ENCODE peak calls at places on chromosomes 13 and 19, in eight cellular contexts. One of them, this sample, is unnamed.

GRCh38 chr13:105994340-105994739 is 541.1 kb downstream of the EFNB2 start:
- DNase-seq in neural progenitor cell: no peak
- DNase-seq in neural crest cell: no peak
- DNase-seq in lower leg skin: no peak
- DNase-seq in RWPE1: no peak
- DNase-seq in heart right ventricle: no peak
- DNase-seq in suprapubic skin: no peak
- DNase-seq in foreskin fibroblast: no peak
- DNase-seq in this sample: no peak

GRCh38 chr19:43767316-43767715 is 12.6 kb upstream of the SMG9 start:
- DNase-seq in neural progenitor cell: no peak
- DNase-seq in neural crest cell: no peak
- DNase-seq in lower leg skin: peak; percentile 82
- DNase-seq in RWPE1: no peak
- DNase-seq in heart right ventricle: no peak
- DNase-seq in suprapubic skin: no peak
- DNase-seq in foreskin fibroblast: no peak
- DNase-seq in this sample: no peak

GRCh38 chr13:46668302-46668720 is 115.3 kb downstream of the LRCH1 start:
- DNase-seq in neural progenitor cell: no peak
- DNase-seq in neural crest cell: no peak
- DNase-seq in lower leg skin: no peak
- DNase-seq in RWPE1: peak; percentile 10
- DNase-seq in heart right ventricle: peak; percentile 36
- DNase-seq in suprapubic skin: no peak
- DNase-seq in foreskin fibroblast: peak; percentile 89
- DNase-seq in this sample: peak; percentile 77

GRCh38 chr19:19504754-19505668 is 10.3 kb downstream of the TSSK6 start:
- DNase-seq in neural progenitor cell: no peak
- DNase-seq in neural crest cell: no peak
- DNase-seq in lower leg skin: no peak
- DNase-seq in RWPE1: no peak
- DNase-seq in heart right ventricle: no peak
- DNase-seq in suprapubic skin: peak; percentile 56
- DNase-seq in foreskin fibroblast: no peak
- DNase-seq in this sample: no peak

GRCh38 chr19:45162464-45163143 is 1.8 kb upstream of the NKPD1 start:
- DNase-seq in neural progenitor cell: no peak
- DNase-seq in neural crest cell: no peak
- DNase-seq in lower leg skin: peak; percentile 90
- DNase-seq in RWPE1: no peak
- DNase-seq in heart right ventricle: no peak
- DNase-seq in suprapubic skin: peak; percentile 80
- DNase-seq in foreskin fibroblast: no peak
- DNase-seq in this sample: no peak

GRCh38 chr13:49733181-49733951 is 42.1 kb upstream of the EBPL start:
- DNase-seq in neural progenitor cell: no peak
- DNase-seq in neural crest cell: no peak
- DNase-seq in lower leg skin: no peak
- DNase-seq in RWPE1: no peak
- DNase-seq in heart right ventricle: no peak
- DNase-seq in suprapubic skin: no peak
- DNase-seq in foreskin fibroblast: no peak
- DNase-seq in this sample: no peak

GRCh38 chr19:37217533-37217854 is 520 bp upstream of the ZNF383 start:
- DNase-seq in neural progenitor cell: no peak
- DNase-seq in neural crest cell: no peak
- DNase-seq in lower leg skin: no peak
- DNase-seq in RWPE1: no peak
- DNase-seq in heart right ventricle: no peak
- DNase-seq in suprapubic skin: no peak
- DNase-seq in foreskin fibroblast: no peak
- DNase-seq in this sample: no peak

GRCh38 chr13:42740753-42741152 is 40.6 kb upstream of the FAM216B start:
- DNase-seq in neural progenitor cell: no peak
- DNase-seq in neural crest cell: no peak
- DNase-seq in lower leg skin: no peak
- DNase-seq in RWPE1: no peak
- DNase-seq in heart right ventricle: peak; percentile 36
- DNase-seq in suprapubic skin: no peak
- DNase-seq in foreskin fibroblast: peak; percentile 55
- DNase-seq in this sample: no peak

GRCh38 chr19:39139305-39140194 is 14.0 kb downstream of the PAK4 start:
- DNase-seq in neural progenitor cell: peak; percentile 68
- DNase-seq in neural crest cell: no peak
- DNase-seq in lower leg skin: no peak
- DNase-seq in RWPE1: no peak
- DNase-seq in heart right ventricle: no peak
- DNase-seq in suprapubic skin: no peak
- DNase-seq in foreskin fibroblast: no peak
- DNase-seq in this sample: no peak

GRCh38 chr19:38023661-38024574 is 116.9 kb downstream of the SIPA1L3 start:
- DNase-seq in neural progenitor cell: no peak
- DNase-seq in neural crest cell: no peak
- DNase-seq in lower leg skin: no peak
- DNase-seq in RWPE1: no peak
- DNase-seq in heart right ventricle: no peak
- DNase-seq in suprapubic skin: no peak
- DNase-seq in foreskin fibroblast: no peak
- DNase-seq in this sample: no peak

GRCh38 chr19:49391581-49392399 is 3.7 kb downstream of the KASH5 start:
- DNase-seq in neural progenitor cell: peak; percentile 92
- DNase-seq in neural crest cell: peak; percentile 67
- DNase-seq in lower leg skin: peak; percentile 94
- DNase-seq in RWPE1: peak; percentile 79
- DNase-seq in heart right ventricle: peak; percentile 80
- DNase-seq in suprapubic skin: peak; percentile 79
- DNase-seq in foreskin fibroblast: peak; percentile 87
- DNase-seq in this sample: peak; percentile 49

GRCh38 chr13:76879211-76879875 is 6.9 kb downstream of the KCTD12 start:
- DNase-seq in neural progenitor cell: no peak
- DNase-seq in neural crest cell: no peak
- DNase-seq in lower leg skin: peak; percentile 95
- DNase-seq in RWPE1: peak; percentile 57
- DNase-seq in heart right ventricle: peak; percentile 60
- DNase-seq in suprapubic skin: peak; percentile 84
- DNase-seq in foreskin fibroblast: peak; percentile 93
- DNase-seq in this sample: peak; percentile 76

GRCh38 chr19:46186717-46187101 is 38.7 kb downstream of the IGFL2 start:
- DNase-seq in neural progenitor cell: no peak
- DNase-seq in neural crest cell: no peak
- DNase-seq in lower leg skin: no peak
- DNase-seq in RWPE1: no peak
- DNase-seq in heart right ventricle: no peak
- DNase-seq in suprapubic skin: no peak
- DNase-seq in foreskin fibroblast: no peak
- DNase-seq in this sample: no peak

GRCh38 chr19:46189971-46190335 is 39.6 kb upstream of the IGFL1 start:
- DNase-seq in neural progenitor cell: no peak
- DNase-seq in neural crest cell: no peak
- DNase-seq in lower leg skin: no peak
- DNase-seq in RWPE1: no peak
- DNase-seq in heart right ventricle: no peak
- DNase-seq in suprapubic skin: no peak
- DNase-seq in foreskin fibroblast: no peak
- DNase-seq in this sample: no peak

GRCh38 chr19:46182476-46182875 is 34.4 kb downstream of the IGFL2 start:
- DNase-seq in neural progenitor cell: no peak
- DNase-seq in neural crest cell: no peak
- DNase-seq in lower leg skin: peak; percentile 31
- DNase-seq in RWPE1: no peak
- DNase-seq in heart right ventricle: no peak
- DNase-seq in suprapubic skin: no peak
- DNase-seq in foreskin fibroblast: no peak
- DNase-seq in this sample: no peak

GRCh38 chr19:46190489-46190888 is 39.1 kb upstream of the IGFL1 start:
- DNase-seq in neural progenitor cell: no peak
- DNase-seq in neural crest cell: no peak
- DNase-seq in lower leg skin: peak; percentile 42
- DNase-seq in RWPE1: no peak
- DNase-seq in heart right ventricle: no peak
- DNase-seq in suprapubic skin: no peak
- DNase-seq in foreskin fibroblast: no peak
- DNase-seq in this sample: no peak

DNA sequence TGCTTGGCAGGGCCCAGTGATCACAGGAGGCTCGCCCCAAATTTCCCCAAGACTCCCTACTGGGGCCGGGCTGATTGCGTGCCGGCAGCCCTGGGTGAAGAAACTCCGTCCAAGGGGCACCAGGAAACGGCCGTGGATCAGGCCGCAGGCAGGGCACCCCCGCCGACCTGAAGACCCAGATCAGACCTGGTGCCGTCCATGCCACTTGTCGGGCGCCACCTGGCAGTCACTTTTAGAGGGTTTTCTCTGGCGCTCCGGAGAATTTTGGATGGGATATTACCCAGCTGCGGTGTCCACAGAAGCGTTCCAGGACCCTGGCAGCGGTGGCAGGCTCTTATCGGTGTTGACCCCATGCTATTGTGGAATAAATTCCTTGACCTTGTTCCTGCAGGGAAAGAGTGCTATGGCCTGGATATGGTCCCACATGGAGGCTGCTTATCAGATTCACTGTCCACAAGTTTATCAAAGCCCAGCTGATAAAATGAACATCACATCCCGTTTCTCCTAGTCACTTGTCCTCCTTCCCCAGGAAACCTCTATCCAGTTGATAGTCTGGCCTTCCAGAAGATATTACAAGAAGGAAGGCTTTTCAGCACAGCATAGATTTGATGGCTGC is 38.2 kb downstream of the IGFL2 start:
- DNase-seq in neural progenitor cell: no peak
- DNase-seq in neural crest cell: no peak
- DNase-seq in lower leg skin: peak; percentile 63
- DNase-seq in RWPE1: no peak
- DNase-seq in heart right ventricle: no peak
- DNase-seq in suprapubic skin: no peak
- DNase-seq in foreskin fibroblast: no peak
- DNase-seq in this sample: no peak
- TF ChIP-seq CTCF in neural progenitor cell: no peak
- TF ChIP-seq CTCF in neural crest cell: no peak
- TF ChIP-seq CTCF in lower leg skin: no peak
- TF ChIP-seq CTCF in RWPE1: no peak
- TF ChIP-seq CTCF in heart right ventricle: no peak
- TF ChIP-seq CTCF in suprapubic skin: no peak
- TF ChIP-seq CTCF in foreskin fibroblast: no peak
- TF ChIP-seq CTCF in this sample: no peak

DNA sequence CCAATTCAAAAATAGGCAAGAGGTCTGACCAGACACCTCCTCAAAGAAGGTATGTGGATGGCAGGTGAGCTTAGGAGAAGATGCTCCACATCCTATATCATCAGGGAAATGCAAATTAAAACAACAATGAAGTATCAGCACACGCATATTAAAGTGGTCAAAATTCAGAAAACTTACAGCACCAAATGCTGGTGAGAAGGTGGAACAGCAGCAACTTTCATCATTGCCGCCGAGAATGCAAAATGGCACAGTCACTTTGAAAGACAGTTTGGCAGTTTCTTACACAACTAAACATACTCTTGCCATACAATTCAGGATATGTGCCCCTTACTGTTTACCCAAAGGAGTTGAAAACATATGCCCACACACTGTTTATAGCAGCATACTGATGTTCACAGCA is 22.4 kb downstream of the OR10H4 start:
- DNase-seq in neural progenitor cell: no peak
- DNase-seq in neural crest cell: no peak
- DNase-seq in lower leg skin: no peak
- DNase-seq in RWPE1: no peak
- DNase-seq in heart right ventricle: no peak
- DNase-seq in suprapubic skin: no peak
- DNase-seq in foreskin fibroblast: no peak
- DNase-seq in this sample: no peak
- TF ChIP-seq CTCF in neural progenitor cell: no peak
- TF ChIP-seq CTCF in neural crest cell: no peak
- TF ChIP-seq CTCF in lower leg skin: no peak
- TF ChIP-seq CTCF in RWPE1: no peak
- TF ChIP-seq CTCF in heart right ventricle: no peak
- TF ChIP-seq CTCF in suprapubic skin: no peak
- TF ChIP-seq CTCF in foreskin fibroblast: no peak
- TF ChIP-seq CTCF in this sample: no peak

GRCh38 chr13:110565296-110565695 is 3.8 kb upstream of the RAB20 start:
- DNase-seq in neural progenitor cell: no peak
- DNase-seq in neural crest cell: no peak
- DNase-seq in lower leg skin: peak; percentile 5
- DNase-seq in RWPE1: no peak
- DNase-seq in heart right ventricle: no peak
- DNase-seq in suprapubic skin: no peak
- DNase-seq in foreskin fibroblast: no peak
- DNase-seq in this sample: no peak
- TF ChIP-seq CTCF in neural progenitor cell: peak; percentile 14
- TF ChIP-seq CTCF in neural crest cell: peak; percentile 36
- TF ChIP-seq CTCF in lower leg skin: no peak
- TF ChIP-seq CTCF in RWPE1: no peak
- TF ChIP-seq CTCF in heart right ventricle: no peak
- TF ChIP-seq CTCF in suprapubic skin: no peak
- TF ChIP-seq CTCF in foreskin fibroblast: no peak
- TF ChIP-seq CTCF in this sample: no peak

GRCh38 chr13:23707674-23708073 is 137.5 kb downstream of the TNFRSF19 start:
- DNase-seq in neural progenitor cell: no peak
- DNase-seq in neural crest cell: no peak
- DNase-seq in lower leg skin: no peak
- DNase-seq in RWPE1: no peak
- DNase-seq in heart right ventricle: no peak
- DNase-seq in suprapubic skin: no peak
- DNase-seq in foreskin fibroblast: peak; percentile 68
- DNase-seq in this sample: peak; percentile 46

GRCh38 chr13:23710366-23710765 is 140.2 kb downstream of the TNFRSF19 start:
- DNase-seq in neural progenitor cell: no peak
- DNase-seq in neural crest cell: no peak
- DNase-seq in lower leg skin: no peak
- DNase-seq in RWPE1: no peak
- DNase-seq in heart right ventricle: no peak
- DNase-seq in suprapubic skin: no peak
- DNase-seq in foreskin fibroblast: no peak
- DNase-seq in this sample: no peak

GRCh38 chr13:23711355-23711754 is 141.1 kb downstream of the TNFRSF19 start:
- DNase-seq in neural progenitor cell: no peak
- DNase-seq in neural crest cell: no peak
- DNase-seq in lower leg skin: no peak
- DNase-seq in RWPE1: no peak
- DNase-seq in heart right ventricle: no peak
- DNase-seq in suprapubic skin: no peak
- DNase-seq in foreskin fibroblast: no peak
- DNase-seq in this sample: no peak

GRCh38 chr13:23705578-23705977 is 135.4 kb downstream of the TNFRSF19 start:
- DNase-seq in neural progenitor cell: no peak
- DNase-seq in neural crest cell: no peak
- DNase-seq in lower leg skin: no peak
- DNase-seq in RWPE1: no peak
- DNase-seq in heart right ventricle: no peak
- DNase-seq in suprapubic skin: no peak
- DNase-seq in foreskin fibroblast: peak; percentile 68
- DNase-seq in this sample: no peak

DNA sequence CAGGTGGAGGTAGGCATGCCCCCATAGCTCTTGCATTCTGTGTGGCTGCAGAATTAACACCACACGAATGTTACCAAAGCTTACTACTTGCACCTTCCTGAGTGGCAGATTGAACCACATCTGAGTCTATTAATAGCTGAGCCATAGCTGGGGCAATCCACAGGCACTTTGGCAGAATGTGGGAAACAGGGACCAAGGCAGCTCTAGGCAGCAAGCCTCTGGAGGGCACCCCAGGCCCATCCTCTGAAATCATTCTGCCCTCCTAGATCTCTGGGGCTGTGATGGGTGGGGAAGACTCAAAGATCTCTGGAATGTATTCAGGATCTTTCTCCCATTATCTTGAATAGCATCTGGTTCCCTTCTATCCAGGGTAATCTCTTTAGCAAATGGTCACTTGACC is 139.3 kb downstream of the TNFRSF19 start:
- DNase-seq in neural progenitor cell: no peak
- DNase-seq in neural crest cell: no peak
- DNase-seq in lower leg skin: no peak
- DNase-seq in RWPE1: no peak
- DNase-seq in heart right ventricle: no peak
- DNase-seq in suprapubic skin: no peak
- DNase-seq in foreskin fibroblast: peak; percentile 43
- DNase-seq in this sample: peak; percentile 40
- TF ChIP-seq CTCF in neural progenitor cell: no peak
- TF ChIP-seq CTCF in neural crest cell: no peak
- TF ChIP-seq CTCF in lower leg skin: no peak
- TF ChIP-seq CTCF in RWPE1: no peak
- TF ChIP-seq CTCF in heart right ventricle: no peak
- TF ChIP-seq CTCF in suprapubic skin: no peak
- TF ChIP-seq CTCF in foreskin fibroblast: no peak
- TF ChIP-seq CTCF in this sample: peak; percentile 52